ENCODE peak calls at places on chromosomes 5 and 9, in ten cellular contexts. B is heart right ventricle; G is heart left ventricle; D is GM13977; P is WERI-Rb-1; J is AG09319; T is upper lobe of right lung; I is CD4-positive, alpha-beta T cell; C is uterus; Q is A549. L is an unnamed sample.

GRCh38 chr9:116269250-116269649 is 115.7 kb downstream of the PAPPA start:
- DNase-seq in Q (no peak), B (no peak), T (no peak), G (no peak), P (no peak), J (no peak), D (no peak), C (no peak), I (no peak), L (no peak)

GRCh38 chr5:135623186-135623715 is 44.5 kb upstream of the CXCL14 start:
- DNase-seq in D (no peak), T (no peak), J (no peak), I (no peak), C (no peak), G (no peak), B (no peak), Q (no peak), P (no peak), L (no peak)

GRCh38 chr9:130263601-130264413 is 1.8 kb upstream of the HMCN2 start:
- DNase-seq in Q (no peak), T (no peak), B (no peak), P (no peak), I (no peak), D (no peak), C (no peak), J (no peak), G (no peak), L (no peak)

GRCh38 chr5:119269061-119269579 is 86.7 kb upstream of the TNFAIP8 start:
- DNase-seq in D (no peak), I (no peak), C (peak), J (no peak), G (no peak), Q (peak), P (peak), B (peak), T (peak), L (no peak)

GRCh38 chr5:168123853-168124528 is 167.5 kb upstream of the WWC1 start:
- DNase-seq in C (no peak), B (no peak), D (peak), G (no peak), J (no peak), T (no peak), I (no peak), Q (no peak), P (no peak), L (no peak)

GRCh38 chr9:16100596-16101091 is 547.8 kb downstream of the CCDC171 start:
- DNase-seq in I (no peak), J (no peak), P (no peak), C (peak), Q (no peak), D (no peak), T (peak), B (peak), G (peak), L (no peak)

GRCh38 chr9:117485176-117485575 is 70.3 kb upstream of the ASTN2 start:
- DNase-seq in Q (no peak), J (no peak), B (no peak), C (no peak), I (no peak), P (no peak), D (no peak), G (no peak), T (no peak), L (no peak)

GRCh38 chr5:161169776-161170175 is 317.8 kb upstream of the ATP10B start:
- DNase-seq in D (no peak), Q (no peak), P (no peak), B (no peak), T (no peak), C (no peak), G (no peak), I (no peak), J (no peak), L (no peak)

GRCh38 chr5:107564896-107565295 is 105.8 kb downstream of the EFNA5 start:
- DNase-seq in I (no peak), T (no peak), C (no peak), P (no peak), J (peak), B (no peak), Q (no peak), D (no peak), G (no peak), L (no peak)

GRCh38 chr9:88676644-88677043 is 141.7 kb downstream of the NXNL2 start:
- DNase-seq in C (no peak), I (no peak), D (no peak), T (no peak), P (no peak), G (no peak), Q (no peak), B (no peak), J (no peak), L (no peak)

GRCh38 chr5:135007305-135007704 is 26.7 kb downstream of the PITX1 start:
- DNase-seq in J (no peak), T (no peak), G (no peak), Q (no peak), B (no peak), C (no peak), D (no peak), I (no peak), P (no peak), L (no peak)

GRCh38 chr9:132487351-132487791 is 77.4 kb downstream of the CFAP77 start:
- DNase-seq in C (no peak), P (no peak), T (no peak), Q (no peak), G (no peak), I (no peak), D (no peak), B (no peak), J (no peak), L (no peak)

GRCh38 chr9:33044677-33045282 is 19.7 kb downstream of the DNAJA1 start:
- DNase-seq in T (no peak), I (no peak), G (no peak), Q (peak), B (no peak), C (no peak), D (no peak), P (peak), J (no peak), L (no peak)

GRCh38 chr5:127506616-127507015 is 10.8 kb upstream of the PRRC1 start:
- DNase-seq in J (no peak), G (no peak), D (no peak), C (no peak), T (no peak), I (no peak), B (no peak), Q (no peak), P (no peak), L (no peak)

GRCh38 chr9:68964102-68964541 is 49.8 kb downstream of the PRKACG start:
- DNase-seq in B (no peak), J (no peak), G (no peak), Q (no peak), C (no peak), D (no peak), P (no peak), T (no peak), I (no peak), L (no peak)

GRCh38 chr5:38843665-38844064 is 2.1 kb upstream of the OSMR start:
- DNase-seq in J (no peak), B (no peak), T (no peak), I (no peak), P (no peak), G (no peak), D (no peak), C (no peak), Q (no peak), L (no peak)

GRCh38 chr5:148805323-148806290 is 20.8 kb upstream of the ADRB2 start:
- DNase-seq in D (no peak), C (no peak), J (no peak), T (no peak), Q (no peak), B (peak), P (no peak), I (no peak), G (no peak), L (no peak)

GRCh38 chr9:137435980-137436760 is 5.0 kb downstream of the ENTPD8 start:
- DNase-seq in Q (peak), C (peak), I (no peak), T (peak), B (peak), G (peak), D (no peak), J (peak), P (no peak), L (no peak)

GRCh38 chr9:99259231-99259918 is 37.3 kb downstream of the SEC61B start:
- DNase-seq in C (peak), B (peak), D (no peak), J (no peak), Q (no peak), I (peak), P (no peak), G (peak), T (peak), L (peak)

GRCh38 chr5:145408048-145408341 is 427.1 kb downstream of the PRELID2 start:
- DNase-seq in T (no peak), B (no peak), G (no peak), C (no peak), Q (no peak), I (no peak), J (no peak), P (no peak), D (no peak), L (no peak)

GRCh38 chr5:109916481-109917153 is 226.9 kb downstream of the MAN2A1 start:
- DNase-seq in G (no peak), C (no peak), P (peak), J (no peak), Q (no peak), D (no peak), B (no peak), T (no peak), I (no peak), L (no peak)

GRCh38 chr5:132180134-132180745 is 47.4 kb downstream of the P4HA2 start:
- DNase-seq in T (no peak), P (peak), I (no peak), Q (peak), C (no peak), J (peak), B (no peak), D (peak), G (no peak), L (no peak)

GRCh38 chr9:88775559-88775958 is 215.7 kb upstream of the S1PR3 start:
- DNase-seq in G (no peak), B (no peak), T (no peak), P (no peak), D (no peak), J (no peak), Q (peak), C (no peak), I (no peak), L (no peak)

GRCh38 chr9:35499029-35499700 is 9.3 kb downstream of the RUSC2 start:
- DNase-seq in G (no peak), P (no peak), I (no peak), T (no peak), D (no peak), C (no peak), Q (no peak), J (no peak), B (no peak), L (no peak)

GRCh38 chr9:131361202-131361833 is 32.6 kb upstream of the PRRC2B start:
- DNase-seq in B (no peak), T (no peak), J (no peak), G (peak), C (no peak), D (no peak), I (no peak), Q (peak), P (no peak), L (no peak)

GRCh38 chr5:1278656-1279442 is 16.0 kb downstream of the TERT start:
- DNase-seq in J (no peak), I (no peak), Q (no peak), P (no peak), G (peak), C (no peak), T (peak), B (no peak), D (no peak), L (no peak)

GRCh38 chr5:137190441-137190840 is 308.7 kb downstream of the SPOCK1 start:
- DNase-seq in C (no peak), P (no peak), T (no peak), G (no peak), I (no peak), Q (no peak), J (no peak), D (no peak), B (no peak), L (no peak)

GRCh38 chr5:2200261-2200965 is 317.7 kb upstream of the IRX4 start:
- DNase-seq in Q (no peak), D (no peak), T (no peak), B (no peak), C (no peak), I (no peak), J (no peak), P (no peak), G (no peak), L (no peak)

GRCh38 chr9:134400283-134400682 is 74.0 kb downstream of the RXRA start:
- DNase-seq in P (no peak), D (no peak), C (no peak), G (no peak), T (no peak), J (no peak), I (no peak), B (no peak), Q (no peak), L (no peak)

GRCh38 chr5:173513521-173513991 is 102.9 kb downstream of the BOD1 start:
- DNase-seq in D (no peak), C (no peak), Q (peak), B (no peak), I (no peak), T (no peak), J (peak), P (no peak), G (no peak), L (no peak)

GRCh38 chr9:133639613-133640012 is 3.5 kb downstream of the DBH start:
- DNase-seq in J (no peak), Q (no peak), T (no peak), I (no peak), P (no peak), B (no peak), C (no peak), D (no peak), G (no peak), L (no peak)

DNA sequence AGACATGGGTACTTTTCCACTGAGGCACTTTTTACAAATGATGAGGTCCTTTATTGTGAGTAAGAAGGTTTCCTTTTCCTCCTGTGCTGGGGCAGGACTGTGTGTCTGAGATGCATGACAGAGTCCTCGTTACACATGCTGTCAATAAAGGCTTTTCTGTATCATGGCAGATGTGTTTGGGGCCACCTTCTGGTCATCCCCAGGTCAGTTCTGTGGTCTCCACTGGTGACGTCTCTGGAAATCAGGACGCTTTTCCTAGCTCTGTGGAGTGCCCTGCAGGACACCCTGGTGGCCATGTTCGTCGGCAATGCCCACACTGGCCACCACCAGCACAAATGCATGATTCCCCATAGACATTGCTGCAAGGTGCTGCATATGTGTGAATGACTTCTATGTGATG is 2.8 kb downstream of the CMBL start:
- DNase-seq in G (no peak), D (no peak), T (no peak), J (no peak), I (no peak), P (peak), Q (peak), C (no peak), B (no peak), L (no peak)
- TF ChIP-seq CTCF in G (no peak), D (no peak), T (no peak), J (no peak), I (no peak), P (peak), Q (no peak), C (no peak), B (no peak), L (no peak)

GRCh38 chr5:144295284-144295683 is 124.6 kb downstream of the KCTD16 start:
- DNase-seq in T (no peak), Q (no peak), D (no peak), P (no peak), I (no peak), C (no peak), B (no peak), J (no peak), G (no peak), L (no peak)
- TF ChIP-seq CTCF in T (no peak), Q (no peak), D (no peak), P (no peak), I (no peak), C (no peak), B (no peak), J (no peak), G (no peak), L (no peak)

DNA sequence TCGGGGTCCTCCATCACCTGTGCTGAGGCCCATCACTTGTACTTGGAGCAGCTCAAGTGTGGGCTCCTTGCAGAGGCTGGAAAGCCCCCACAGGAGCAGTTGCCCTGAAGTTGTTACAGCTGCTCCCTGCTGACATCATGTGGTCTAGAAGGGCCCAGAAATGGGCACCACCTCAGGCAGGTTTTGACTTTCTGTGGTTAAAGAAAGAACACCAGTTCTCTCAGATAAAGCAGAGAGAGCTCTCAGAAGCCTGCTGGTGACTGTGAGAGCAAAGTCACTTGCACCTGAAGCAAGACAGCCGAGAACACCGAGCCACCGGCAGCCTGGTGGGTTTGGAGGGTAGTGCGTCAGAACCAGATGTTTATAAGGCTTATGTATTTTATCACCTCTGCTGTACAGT is 70.4 kb downstream of the MVB12B start:
- DNase-seq in J (no peak), G (no peak), T (no peak), B (no peak), C (no peak), D (peak), P (no peak), Q (no peak), I (peak), L (peak)
- TF ChIP-seq CTCF in J (no peak), G (no peak), T (no peak), B (no peak), C (no peak), D (no peak), P (no peak), Q (peak), I (peak), L (no peak)

GRCh38 chr9:103319979-103320378 is 324.8 kb downstream of the CYLC2 start:
- DNase-seq in P (no peak), B (no peak), C (no peak), T (no peak), J (no peak), I (no peak), Q (peak), D (no peak), G (no peak), L (no peak)
- TF ChIP-seq CTCF in P (no peak), B (no peak), C (no peak), T (no peak), J (no peak), I (no peak), Q (no peak), D (no peak), G (no peak), L (no peak)

GRCh38 chr9:105475302-105475701 is 27.5 kb downstream of the FSD1L start:
- DNase-seq in D (no peak), P (no peak), I (no peak), Q (peak), G (no peak), J (no peak), C (no peak), B (no peak), T (no peak), L (no peak)
- TF ChIP-seq CTCF in D (peak), P (peak), I (no peak), Q (peak), G (peak), J (peak), C (peak), B (peak), T (peak), L (no peak)

DNA sequence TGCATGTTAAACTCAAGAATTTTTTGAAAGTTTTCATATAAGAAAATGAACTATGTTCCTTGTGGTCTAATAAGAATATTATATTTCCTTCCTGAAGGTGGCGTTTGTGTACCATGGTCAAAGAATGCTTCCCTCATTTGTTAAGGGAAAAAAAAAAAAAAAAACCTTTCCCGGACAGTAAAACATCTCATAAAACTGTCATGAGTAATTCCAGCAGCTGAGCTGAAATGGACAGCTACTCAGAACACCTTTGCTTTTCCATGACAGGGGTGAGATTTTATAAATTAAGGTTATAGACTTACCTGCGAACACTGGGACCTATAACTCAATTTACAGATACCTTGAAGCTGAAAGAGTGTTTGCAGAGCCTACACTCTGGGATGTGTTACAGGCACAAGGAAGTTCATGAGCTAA is 113.2 kb upstream of the RANBP3L start:
- DNase-seq in Q (peak), C (no peak), I (no peak), J (peak), B (no peak), P (no peak), G (no peak), D (no peak), T (no peak), L (no peak)
- TF ChIP-seq CTCF in Q (peak), C (peak), I (peak), J (peak), B (peak), P (no peak), G (peak), D (peak), T (peak), L (peak)

GRCh38 chr9:122212473-122213004 is 16.2 kb downstream of the LHX6 start:
- DNase-seq in D (no peak), B (no peak), P (no peak), T (peak), C (no peak), G (peak), Q (no peak), I (no peak), J (no peak), L (no peak)

GRCh38 chr9:122214507-122214906 is 14.2 kb downstream of the LHX6 start:
- DNase-seq in P (no peak), G (no peak), T (no peak), C (no peak), Q (no peak), B (no peak), J (no peak), I (no peak), D (no peak), L (no peak)

GRCh38 chr9:122213102-122213588 is 15.6 kb downstream of the LHX6 start:
- DNase-seq in T (no peak), I (no peak), D (no peak), B (no peak), Q (no peak), G (peak), P (no peak), C (no peak), J (no peak), L (no peak)

GRCh38 chr9:122215663-122216062 is 13.1 kb downstream of the LHX6 start:
- DNase-seq in I (no peak), J (no peak), C (no peak), P (no peak), Q (no peak), B (no peak), G (no peak), T (no peak), D (no peak), L (no peak)

DNA sequence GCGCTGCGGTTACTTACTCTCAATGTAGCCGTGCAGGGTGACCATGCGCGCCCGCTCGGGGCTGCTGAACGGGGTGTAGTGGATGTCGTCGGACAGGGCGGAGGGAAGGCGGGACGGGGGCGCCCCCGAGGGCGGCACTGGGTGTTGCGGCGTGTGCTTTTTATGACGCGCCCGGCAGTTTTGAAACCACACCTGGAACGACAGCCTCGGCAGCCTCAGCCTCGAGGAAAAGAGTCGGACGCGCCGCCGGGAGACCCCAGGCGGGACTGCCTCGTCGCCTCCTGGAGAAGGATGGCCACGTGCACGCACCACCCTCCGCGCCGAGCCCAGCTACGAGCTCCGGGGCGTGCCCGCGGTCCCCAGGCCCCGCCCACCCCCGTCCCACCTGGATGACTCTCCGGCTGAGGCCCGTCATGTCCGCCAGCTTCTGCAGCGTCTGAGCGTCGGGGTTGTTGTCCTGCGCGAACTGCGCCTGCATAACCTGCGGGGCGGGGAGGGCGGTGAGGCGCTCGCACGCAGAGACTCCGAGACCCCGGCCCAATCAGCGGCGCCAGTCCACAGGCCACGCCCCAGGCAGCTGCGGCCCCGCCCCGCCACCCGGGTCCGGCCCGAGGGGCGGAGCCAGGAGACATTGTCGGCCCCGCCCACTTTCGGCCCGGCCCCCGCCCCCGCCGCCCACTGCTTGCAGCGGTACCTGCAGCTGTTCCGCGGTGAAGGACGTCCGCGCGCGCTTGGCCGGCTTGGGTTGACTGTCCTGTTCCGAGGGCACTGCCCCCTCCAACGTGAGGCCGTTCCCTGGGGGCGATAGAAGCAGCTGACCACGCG is 15.0 kb downstream of the LHX6 start:
- DNase-seq in J (no peak), C (no peak), D (peak), I (peak), B (no peak), P (peak), Q (peak), T (peak), G (peak), L (peak)
- TF ChIP-seq CTCF in J (no peak), C (no peak), D (no peak), I (no peak), B (no peak), P (peak), Q (no peak), T (no peak), G (no peak), L (no peak)